ENCODE peak calls at places on chromosomes 7 and 10, in six cellular contexts. One of them, this sample, is unnamed. For H3K4me1, the result is how much of the 10 kb centered on the place peaks cover.

GRCh38 chr10:45308707-45309106 is 6.7 kb downstream of the OR13A1 start:
- DNase-seq in astrocyte: no peak
- DNase-seq in hepatocyte: peak
- DNase-seq in PC-3: peak
- DNase-seq in HCT116: peak
- DNase-seq in MM.1S: peak
- DNase-seq in this sample: peak

GRCh38 chr7:108001759-108002725 is 919 bp downstream of the LAMB1 start:
- DNase-seq in HCT116: no peak
- DNase-seq in astrocyte: no peak
- DNase-seq in MM.1S: no peak
- DNase-seq in PC-3: no peak
- DNase-seq in hepatocyte: peak
- DNase-seq in this sample: peak

GRCh38 chr7:47763063-47763974 is 181.4 kb upstream of the TNS3 start:
- DNase-seq in astrocyte: peak
- DNase-seq in HCT116: no peak
- DNase-seq in MM.1S: peak
- DNase-seq in PC-3: peak
- DNase-seq in hepatocyte: peak
- DNase-seq in this sample: no peak

GRCh38 chr10:124551097-124551496 is 89.5 kb downstream of the LHPP start:
- DNase-seq in MM.1S: no peak
- DNase-seq in astrocyte: no peak
- DNase-seq in HCT116: no peak
- DNase-seq in hepatocyte: no peak
- DNase-seq in PC-3: no peak
- DNase-seq in this sample: no peak

GRCh38 chr7:1697499-1698125 is 27.5 kb downstream of the ELFN1 start:
- DNase-seq in hepatocyte: no peak
- DNase-seq in HCT116: no peak
- DNase-seq in PC-3: no peak
- DNase-seq in MM.1S: no peak
- DNase-seq in astrocyte: no peak
- DNase-seq in this sample: no peak

GRCh38 chr7:32053204-32053603 is 17.0 kb downstream of the PDE1C start:
- DNase-seq in PC-3: no peak
- DNase-seq in astrocyte: no peak
- DNase-seq in HCT116: no peak
- DNase-seq in hepatocyte: no peak
- DNase-seq in MM.1S: no peak
- DNase-seq in this sample: no peak

GRCh38 chr7:99127636-99128035 is 16.3 kb downstream of the SMURF1 start:
- DNase-seq in hepatocyte: no peak
- DNase-seq in HCT116: no peak
- DNase-seq in PC-3: peak
- DNase-seq in astrocyte: no peak
- DNase-seq in MM.1S: no peak
- DNase-seq in this sample: no peak

GRCh38 chr10:14653271-14654161 is 121.2 kb downstream of the FAM107B start:
- DNase-seq in hepatocyte: peak
- DNase-seq in PC-3: peak
- DNase-seq in MM.1S: no peak
- DNase-seq in HCT116: no peak
- DNase-seq in astrocyte: peak
- DNase-seq in this sample: peak

GRCh38 chr10:131174211-131174565 is 137.3 kb downstream of the TCERG1L start:
- DNase-seq in MM.1S: no peak
- DNase-seq in hepatocyte: no peak
- DNase-seq in astrocyte: no peak
- DNase-seq in PC-3: no peak
- DNase-seq in HCT116: no peak
- DNase-seq in this sample: no peak

GRCh38 chr7:140402178-140402835 is 1.6 kb upstream of the RAB19 start:
- DNase-seq in MM.1S: no peak
- DNase-seq in hepatocyte: no peak
- DNase-seq in PC-3: peak
- DNase-seq in astrocyte: peak
- DNase-seq in HCT116: no peak
- DNase-seq in this sample: no peak

GRCh38 chr7:15378494-15378893 is 183.3 kb downstream of the AGMO start:
- DNase-seq in MM.1S: no peak
- DNase-seq in HCT116: no peak
- DNase-seq in PC-3: no peak
- DNase-seq in hepatocyte: no peak
- DNase-seq in astrocyte: no peak
- DNase-seq in this sample: no peak

GRCh38 chr10:44069573-44069972 is 315.3 kb downstream of the CXCL12 start:
- DNase-seq in PC-3: no peak
- DNase-seq in MM.1S: no peak
- DNase-seq in astrocyte: peak
- DNase-seq in hepatocyte: no peak
- DNase-seq in HCT116: no peak
- DNase-seq in this sample: no peak

GRCh38 chr10:92527716-92528115 is 46.2 kb downstream of the IDE start:
- DNase-seq in MM.1S: no peak
- DNase-seq in PC-3: no peak
- DNase-seq in hepatocyte: no peak
- DNase-seq in HCT116: no peak
- DNase-seq in astrocyte: no peak
- DNase-seq in this sample: no peak

GRCh38 chr10:62744136-62744535 is 60.4 kb upstream of the ADO start:
- DNase-seq in hepatocyte: no peak
- DNase-seq in HCT116: no peak
- DNase-seq in PC-3: peak
- DNase-seq in astrocyte: peak
- DNase-seq in MM.1S: no peak
- DNase-seq in this sample: no peak

GRCh38 chr10:71479831-71480230 is 83.1 kb downstream of the CDH23 start:
- DNase-seq in MM.1S: no peak
- DNase-seq in HCT116: no peak
- DNase-seq in hepatocyte: no peak
- DNase-seq in PC-3: no peak
- DNase-seq in astrocyte: no peak
- DNase-seq in this sample: no peak

GRCh38 chr7:131097662-131098376 is 229.9 kb upstream of the MKLN1 start:
- DNase-seq in PC-3: no peak
- DNase-seq in HCT116: no peak
- DNase-seq in astrocyte: no peak
- DNase-seq in hepatocyte: no peak
- DNase-seq in MM.1S: no peak
- DNase-seq in this sample: no peak

GRCh38 chr10:86366902-86367338 is 325 bp upstream of the GRID1 start:
- DNase-seq in MM.1S: peak
- DNase-seq in astrocyte: no peak
- DNase-seq in PC-3: no peak
- DNase-seq in hepatocyte: no peak
- DNase-seq in HCT116: no peak
- DNase-seq in this sample: no peak
- TF ChIP-seq EZH2 in MM.1S: no peak
- TF ChIP-seq EZH2 in astrocyte: no peak
- TF ChIP-seq EZH2 in PC-3: no peak
- TF ChIP-seq EZH2 in hepatocyte: no peak
- TF ChIP-seq EZH2 in HCT116: no peak
- TF ChIP-seq EZH2 in this sample: peak

GRCh38 chr7:44061645-44062179 is 3.7 kb downstream of the PGAM2 start:
- DNase-seq in MM.1S: no peak
- DNase-seq in PC-3: no peak
- DNase-seq in hepatocyte: no peak
- DNase-seq in astrocyte: no peak
- DNase-seq in HCT116: no peak
- DNase-seq in this sample: no peak
- H3K4me1 ChIP-seq in MM.1S: under half
- H3K4me1 ChIP-seq in PC-3: under half
- H3K4me1 ChIP-seq in hepatocyte: under half
- H3K4me1 ChIP-seq in astrocyte: under half
- H3K4me1 ChIP-seq in HCT116: under half
- H3K4me1 ChIP-seq in this sample: under half

GRCh38 chr10:26157734-26158133 is 58.8 kb upstream of the GAD2 start:
- DNase-seq in MM.1S: no peak
- DNase-seq in PC-3: no peak
- DNase-seq in HCT116: no peak
- DNase-seq in hepatocyte: no peak
- DNase-seq in astrocyte: no peak
- DNase-seq in this sample: peak
- TF ChIP-seq CTCF in MM.1S: no peak
- TF ChIP-seq CTCF in PC-3: no peak
- TF ChIP-seq CTCF in HCT116: peak
- TF ChIP-seq CTCF in hepatocyte: no peak
- TF ChIP-seq CTCF in astrocyte: no peak
- TF ChIP-seq CTCF in this sample: peak

GRCh38 chr7:155491812-155492211 is 33.9 kb downstream of the EN2 start:
- DNase-seq in MM.1S: no peak
- DNase-seq in PC-3: no peak
- DNase-seq in HCT116: no peak
- DNase-seq in astrocyte: no peak
- DNase-seq in hepatocyte: no peak
- DNase-seq in this sample: no peak
- TF ChIP-seq EZH2 in MM.1S: no peak
- TF ChIP-seq EZH2 in PC-3: no peak
- TF ChIP-seq EZH2 in HCT116: no peak
- TF ChIP-seq EZH2 in astrocyte: no peak
- TF ChIP-seq EZH2 in hepatocyte: no peak
- TF ChIP-seq EZH2 in this sample: no peak

GRCh38 chr10:79254333-79255006 is 92.8 kb upstream of the PPIF start:
- DNase-seq in astrocyte: no peak
- DNase-seq in MM.1S: peak
- DNase-seq in HCT116: no peak
- DNase-seq in hepatocyte: no peak
- DNase-seq in PC-3: no peak
- DNase-seq in this sample: no peak

GRCh38 chr10:79253704-79254103 is 93.6 kb upstream of the PPIF start:
- DNase-seq in hepatocyte: no peak
- DNase-seq in astrocyte: no peak
- DNase-seq in HCT116: no peak
- DNase-seq in MM.1S: no peak
- DNase-seq in PC-3: no peak
- DNase-seq in this sample: no peak

GRCh38 chr10:79250259-79250658 is 97.0 kb upstream of the PPIF start:
- DNase-seq in PC-3: no peak
- DNase-seq in MM.1S: peak
- DNase-seq in hepatocyte: no peak
- DNase-seq in HCT116: no peak
- DNase-seq in astrocyte: no peak
- DNase-seq in this sample: no peak

GRCh38 chr10:79255007-79255507 is 92.2 kb upstream of the PPIF start:
- DNase-seq in astrocyte: no peak
- DNase-seq in PC-3: no peak
- DNase-seq in MM.1S: peak
- DNase-seq in HCT116: no peak
- DNase-seq in hepatocyte: no peak
- DNase-seq in this sample: no peak

DNA sequence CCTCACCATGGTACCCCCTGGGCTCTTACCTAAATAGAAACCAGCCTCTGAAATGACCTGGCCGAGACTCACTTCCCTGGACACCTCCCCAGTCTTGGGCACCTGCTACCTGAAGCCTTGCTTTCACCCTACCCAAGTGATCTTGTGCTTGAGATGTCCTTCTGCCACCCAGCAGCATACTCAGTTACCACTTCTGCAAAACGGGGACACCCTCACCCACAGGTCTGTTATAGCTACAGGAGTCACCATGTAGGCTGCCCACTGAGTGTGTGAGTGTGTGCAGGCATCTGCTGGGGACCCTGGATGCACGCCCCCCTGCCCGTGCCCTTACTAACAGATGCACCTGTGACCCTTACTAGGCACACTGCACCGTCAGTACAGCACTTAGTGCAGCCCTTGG is 94.8 kb upstream of the PPIF start:
- DNase-seq in HCT116: no peak
- DNase-seq in MM.1S: no peak
- DNase-seq in hepatocyte: no peak
- DNase-seq in PC-3: no peak
- DNase-seq in astrocyte: no peak
- DNase-seq in this sample: no peak
- H3K4me1 ChIP-seq in HCT116: under half
- H3K4me1 ChIP-seq in MM.1S: half or more
- H3K4me1 ChIP-seq in hepatocyte: under half
- H3K4me1 ChIP-seq in PC-3: under half
- H3K4me1 ChIP-seq in astrocyte: under half
- H3K4me1 ChIP-seq in this sample: under half

GRCh38 chr7:117399820-117400422 is 27.4 kb downstream of the ASZ1 start:
- DNase-seq in astrocyte: no peak
- DNase-seq in MM.1S: peak
- DNase-seq in hepatocyte: no peak
- DNase-seq in PC-3: peak
- DNase-seq in HCT116: no peak
- DNase-seq in this sample: peak
- TF ChIP-seq CTCF in astrocyte: peak
- TF ChIP-seq CTCF in MM.1S: peak
- TF ChIP-seq CTCF in hepatocyte: peak
- TF ChIP-seq CTCF in PC-3: peak
- TF ChIP-seq CTCF in HCT116: peak
- TF ChIP-seq CTCF in this sample: peak